ENCODE peak calls at places on chromosome 6, in seven cellular contexts. T, W, B, L, N, V and G are unnamed samples.

GRCh38 chr6:143034689-143035334 is 25.9 kb upstream of the AIG1 start:
- DNase-seq in B (peak), N (no peak), T (no peak), W (no peak), V (no peak), L (no peak), G (no peak)

GRCh38 chr6:87583822-87584221 is 6.0 kb downstream of the RARS2 start:
- DNase-seq in B (no peak), W (no peak), V (no peak), T (no peak), L (no peak), N (no peak), G (no peak)

GRCh38 chr6:21831531-21832291 is 238.2 kb downstream of the SOX4 start:
- DNase-seq in T (peak), V (no peak), B (no peak), N (no peak), L (peak), W (no peak), G (no peak)

GRCh38 chr6:20200761-20201160 is 11.5 kb downstream of the MBOAT1 start:
- DNase-seq in L (no peak), W (no peak), V (peak), B (no peak), N (no peak), T (no peak), G (no peak)

GRCh38 chr6:20811112-20811746 is 277.0 kb downstream of the CDKAL1 start:
- DNase-seq in W (no peak), V (no peak), T (peak), B (no peak), N (no peak), L (peak), G (no peak)

GRCh38 chr6:151647871-151648639 is 154.2 kb downstream of the CCDC170 start:
- DNase-seq in N (no peak), B (no peak), W (peak), V (no peak), L (no peak), T (peak), G (no peak)

GRCh38 chr6:148745926-148746325 is 904 bp upstream of the UST start:
- DNase-seq in W (no peak), V (no peak), L (no peak), B (no peak), N (no peak), T (no peak), G (no peak)

GRCh38 chr6:75530696-75531095 is 37.1 kb upstream of the FILIP1 start:
- DNase-seq in W (no peak), B (no peak), L (peak), V (no peak), N (no peak), T (peak), G (no peak)

GRCh38 chr6:31729979-31730630 is 1.0 kb upstream of the DDAH2 start:
- DNase-seq in L (peak), T (peak), W (peak), N (peak), V (peak), B (peak), G (peak)

GRCh38 chr6:111379831-111380230 is 103.2 kb downstream of the REV3L start:
- DNase-seq in N (no peak), L (no peak), W (no peak), V (no peak), T (no peak), B (no peak), G (no peak)

GRCh38 chr6:49118475-49118874 is 344.6 kb downstream of the MMUT start:
- DNase-seq in V (no peak), L (no peak), B (no peak), W (no peak), N (no peak), T (no peak), G (no peak)

GRCh38 chr6:17877196-17877889 is 110.1 kb downstream of the KIF13A start:
- DNase-seq in W (no peak), N (no peak), B (no peak), L (peak), T (peak), V (no peak), G (no peak)

GRCh38 chr6:139801571-139802321 is 427.3 kb upstream of the CITED2 start:
- DNase-seq in W (no peak), V (no peak), B (no peak), L (peak), N (no peak), T (peak), G (no peak)

GRCh38 chr6:13407709-13408695 is 79.4 kb downstream of the GFOD1 start:
- DNase-seq in W (no peak), B (peak), V (no peak), T (peak), N (no peak), L (peak), G (no peak)

GRCh38 chr6:136012198-136012884 is 160.8 kb downstream of the PDE7B start:
- DNase-seq in W (no peak), B (no peak), L (peak), V (no peak), T (peak), N (no peak), G (no peak)

GRCh38 chr6:43448916-43449315 is 6.4 kb downstream of the DLK2 start:
- DNase-seq in W (no peak), N (no peak), L (no peak), B (no peak), T (no peak), V (no peak), G (no peak)

GRCh38 chr6:4281341-4282293 is 146.2 kb upstream of the ECI2 start:
- DNase-seq in W (no peak), B (peak), T (peak), V (peak), L (peak), N (peak), G (peak)

GRCh38 chr6:157994126-157994795 is 12.6 kb downstream of the SYNJ2 start:
- DNase-seq in T (no peak), V (no peak), N (peak), W (no peak), B (no peak), L (no peak), G (no peak)

GRCh38 chr6:55033021-55033546 is 141.2 kb upstream of the HCRTR2 start:
- DNase-seq in L (peak), B (no peak), T (no peak), W (no peak), N (no peak), V (no peak), G (no peak)

GRCh38 chr6:160837146-160837545 is 135.1 kb downstream of the PLG start:
- DNase-seq in N (no peak), V (no peak), L (no peak), W (no peak), T (no peak), B (no peak), G (peak)

GRCh38 chr6:165889636-165890403 is 226.8 kb upstream of the PDE10A start:
- DNase-seq in W (peak), N (no peak), B (no peak), T (peak), L (peak), V (no peak), G (peak)

GRCh38 chr6:37607949-37608348 is 89.7 kb downstream of the MDGA1 start:
- DNase-seq in B (no peak), T (peak), V (no peak), N (no peak), L (peak), W (peak), G (no peak)

GRCh38 chr6:116255246-116255800 is 1.4 kb upstream of the TSPYL4 start:
- DNase-seq in V (no peak), N (no peak), T (peak), L (no peak), W (no peak), B (no peak), G (no peak)

GRCh38 chr6:163311830-163312229 is 102.7 kb upstream of the QKI start:
- DNase-seq in T (no peak), V (no peak), B (no peak), N (no peak), W (no peak), L (no peak), G (no peak)

GRCh38 chr6:1598433-1598832 is 11.3 kb upstream of the FOXC1 start:
- DNase-seq in N (peak), L (no peak), W (no peak), B (no peak), V (no peak), T (no peak), G (no peak)

GRCh38 chr6:49430187-49430586 is 32.9 kb downstream of the MMUT start:
- DNase-seq in T (no peak), V (no peak), W (no peak), B (no peak), N (no peak), L (peak), G (no peak)

GRCh38 chr6:170278743-170279094 is 12.2 kb downstream of the DLL1 start:
- DNase-seq in L (no peak), B (peak), T (no peak), W (no peak), V (no peak), N (peak), G (no peak)
- H3K4me3 ChIP-seq in L (no peak), B (no peak), T (no peak), W (no peak), V (no peak), N (no peak), G (no peak)

DNA sequence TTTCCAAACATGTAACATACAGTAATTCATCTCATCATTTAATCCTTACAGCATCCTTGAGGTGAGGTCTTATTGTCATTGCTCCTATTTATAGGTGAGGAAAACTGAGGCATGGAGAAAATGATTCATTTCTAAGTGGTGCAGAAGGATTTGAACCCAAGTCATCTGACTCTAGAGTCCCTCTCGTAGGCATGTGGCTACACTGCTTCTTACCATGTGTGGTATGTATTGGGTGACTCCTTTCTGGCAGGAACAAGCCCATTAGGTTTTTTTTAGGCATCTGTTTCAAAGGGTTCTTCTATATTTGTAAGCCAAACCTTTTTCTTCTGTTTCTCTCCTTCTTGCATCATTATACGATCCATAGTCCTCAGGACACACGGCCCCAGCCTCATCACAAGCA is 94.8 kb downstream of the PPP1R14C start:
- DNase-seq in N (no peak), W (no peak), T (no peak), V (no peak), L (no peak), B (no peak), G (no peak)
- H3K27ac ChIP-seq in N (peak), W (no peak), T (no peak), V (no peak), L (no peak), B (peak), G (no peak)

GRCh38 chr6:32840604-32841246 is 2.2 kb upstream of the TAP2 start:
- DNase-seq in V (no peak), B (no peak), W (no peak), N (no peak), L (no peak), T (no peak), G (no peak)

GRCh38 chr6:32842690-32843089 is 1.2 kb downstream of the PSMB8 start:
- DNase-seq in L (no peak), T (no peak), V (no peak), W (no peak), B (no peak), N (no peak), G (no peak)

GRCh38 chr6:32843979-32844838 is at the start of gene PSMB8:
- DNase-seq in W (peak), T (peak), N (peak), B (peak), V (peak), L (peak), G (peak)

GRCh38 chr6:32843321-32843978 is 397 bp downstream of the PSMB8 start:
- DNase-seq in N (peak), V (no peak), B (no peak), T (no peak), L (no peak), W (peak), G (no peak)

GRCh38 chr6:32842021-32842650 is 1.7 kb downstream of the PSMB8 start:
- DNase-seq in N (no peak), W (no peak), T (no peak), V (no peak), B (no peak), L (no peak), G (no peak)
- H3K4me3 ChIP-seq in N (peak), W (peak), T (no peak), V (no peak), B (peak), L (no peak), G (no peak)

GRCh38 chr6:170165501-170166117 is 125.3 kb downstream of the DLL1 start:
- DNase-seq in V (peak), B (no peak), L (no peak), T (no peak), W (no peak), N (peak), G (no peak)
- H3K27ac ChIP-seq in V (peak), B (no peak), L (no peak), T (peak), W (no peak), N (no peak), G (no peak)

GRCh38 chr6:90413396-90413795 is 116.8 kb upstream of the BACH2 start:
- DNase-seq in T (no peak), V (no peak), W (no peak), L (no peak), B (no peak), N (no peak), G (no peak)
- H3K4me3 ChIP-seq in T (no peak), V (peak), W (no peak), L (peak), B (peak), N (no peak), G (peak)

DNA sequence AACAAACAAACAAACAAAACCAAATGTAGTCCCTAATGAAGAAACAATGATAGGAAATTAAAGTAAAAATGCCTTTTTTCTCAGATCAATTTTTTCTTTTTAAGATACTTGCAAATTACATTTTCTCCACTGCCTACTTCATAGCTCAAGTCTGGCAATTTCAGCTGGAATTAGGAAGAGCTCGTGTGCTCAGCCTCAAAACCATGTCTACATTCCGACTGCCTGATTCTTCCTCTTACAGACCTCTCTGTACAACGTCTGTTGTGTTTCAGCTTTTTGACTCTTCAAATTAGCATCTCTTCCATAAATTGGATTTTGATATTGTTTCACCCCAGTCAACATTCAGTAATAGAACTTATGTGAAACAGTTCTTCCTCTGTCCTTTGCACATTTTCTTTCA is 9.3 kb upstream of the EDN1 start:
- DNase-seq in L (no peak), T (no peak), N (no peak), W (no peak), B (no peak), V (no peak), G (no peak)
- H3K27ac ChIP-seq in L (no peak), T (no peak), N (no peak), W (no peak), B (no peak), V (no peak), G (no peak)